ENCODE peak calls at places on chromosome 2, in seven cellular contexts. Y, H, U, K, J, R and Z are unnamed samples.
A peak's percentile ranks its signal among the peaks of the same experiment; 100 is the strongest.

GRCh38 chr2:207119048-207119447 is 46.7 kb downstream of the KLF7 start:
- DNase-seq in Y (no peak), R (no peak), K (no peak), J (no peak), H (no peak), U (no peak), Z (no peak)

GRCh38 chr2:23361185-23361584 is 23.8 kb upstream of the KLHL29 start:
- DNase-seq in R (no peak), K (peak; percentile 17), Y (no peak), J (no peak), H (no peak), U (no peak), Z (no peak)

GRCh38 chr2:222751238-222751637 is 79.8 kb downstream of the MOGAT1 start:
- DNase-seq in U (peak; percentile 72), H (no peak), R (no peak), Y (no peak), J (no peak), K (no peak), Z (peak; percentile 72)

GRCh38 chr2:160977376-160977775 is 182.9 kb upstream of the TANK start:
- DNase-seq in H (no peak), K (no peak), J (no peak), R (no peak), U (no peak), Y (no peak), Z (no peak)

GRCh38 chr2:109125595-109126500 is 3.2 kb upstream of the SH3RF3 start:
- DNase-seq in U (no peak), H (peak; percentile 90), J (no peak), R (no peak), Y (no peak), K (no peak), Z (no peak)

GRCh38 chr2:198630384-198630783 is 826.0 kb downstream of the PLCL1 start:
- DNase-seq in K (no peak), R (no peak), J (no peak), Y (no peak), H (no peak), U (no peak), Z (no peak)

GRCh38 chr2:86592547-86593230 is 29.4 kb upstream of the CHMP3 start:
- DNase-seq in J (no peak), R (no peak), K (no peak), U (no peak), H (no peak), Y (no peak), Z (no peak)

GRCh38 chr2:96959406-96960110 is 26.8 kb downstream of the FAM178B start:
- DNase-seq in K (no peak), J (no peak), H (no peak), Y (no peak), U (no peak), R (peak; percentile 46), Z (no peak)

GRCh38 chr2:101776172-101777043 is 78.9 kb downstream of the MAP4K4 start:
- DNase-seq in K (peak; percentile 63), R (no peak), H (no peak), J (no peak), U (no peak), Y (no peak), Z (no peak)

GRCh38 chr2:208183937-208184336 is 5.9 kb downstream of the C2orf80 start:
- DNase-seq in J (no peak), Y (no peak), K (peak; percentile 30), U (no peak), R (no peak), H (no peak), Z (no peak)

GRCh38 chr2:55120634-55121359 is 70.5 kb upstream of the RTN4 start:
- DNase-seq in H (no peak), R (no peak), U (peak; percentile 87), K (peak; percentile 96), J (no peak), Y (no peak), Z (no peak)